ENCODE peak calls at places on chromosomes 2 and 18, in ten cellular contexts. P is aorta, M is heart left ventricle, W is OCI-LY7, U is cardiac muscle cell, D is A673, Y is stomach, I is Peyer's patch, V is fibroblast of lung, X is right atrium auricular region. N is an unnamed sample. For H3K36me3, the result is how much of the 10 kb centered on the place peaks cover.

GRCh38 chr2:134671498-134671897 is 47.3 kb downstream of the TMEM163 start:
- DNase-seq in P (no peak), M (no peak), W (no peak), U (no peak), D (no peak), Y (no peak), I (no peak), V (no peak), X (no peak), N (no peak)

GRCh38 chr18:30405038-30405437 is 637.5 kb downstream of the DSC3 start:
- DNase-seq in P (no peak), M (no peak), W (no peak), U (peak), D (no peak), Y (no peak), I (no peak), V (no peak), X (no peak), N (no peak)

GRCh38 chr2:1769703-1770422 is 25.5 kb upstream of the PXDN start:
- DNase-seq in P (peak), M (peak), W (peak), U (peak), D (peak), Y (peak), I (peak), V (peak), X (no peak), N (no peak)

GRCh38 chr2:42029639-42030195 is 18.1 kb upstream of the PKDCC start:
- DNase-seq in P (no peak), M (no peak), W (no peak), U (no peak), D (no peak), Y (no peak), I (no peak), V (no peak), X (no peak), N (no peak)

GRCh38 chr2:108194409-108195132 is 45.2 kb upstream of the SULT1C3 start:
- DNase-seq in P (no peak), M (no peak), W (no peak), U (peak), D (peak), Y (no peak), I (no peak), V (peak), X (no peak), N (no peak)

GRCh38 chr2:147182260-147182659 is 662.6 kb upstream of the ACVR2A start:
- DNase-seq in P (no peak), M (no peak), W (no peak), U (no peak), D (no peak), Y (peak), I (peak), V (no peak), X (no peak), N (no peak)

GRCh38 chr2:81327916-81328315 is 1023.4 kb upstream of the LRRTM1 start:
- DNase-seq in P (no peak), M (no peak), W (no peak), U (no peak), D (no peak), Y (no peak), I (no peak), V (no peak), X (no peak), N (no peak)

GRCh38 chr2:45452866-45453265 is 158.2 kb downstream of the SRBD1 start:
- DNase-seq in P (no peak), M (peak), W (no peak), U (no peak), D (peak), Y (no peak), I (no peak), V (peak), X (no peak), N (no peak)

GRCh38 chr2:112519506-112519905 is 22.8 kb upstream of the POLR1B start:
- DNase-seq in P (no peak), M (no peak), W (no peak), U (no peak), D (no peak), Y (no peak), I (no peak), V (no peak), X (no peak), N (no peak)

GRCh38 chr2:112520234-112520783 is 22.0 kb upstream of the POLR1B start:
- DNase-seq in P (no peak), M (no peak), W (no peak), U (no peak), D (peak), Y (no peak), I (no peak), V (no peak), X (no peak), N (no peak)

DNA sequence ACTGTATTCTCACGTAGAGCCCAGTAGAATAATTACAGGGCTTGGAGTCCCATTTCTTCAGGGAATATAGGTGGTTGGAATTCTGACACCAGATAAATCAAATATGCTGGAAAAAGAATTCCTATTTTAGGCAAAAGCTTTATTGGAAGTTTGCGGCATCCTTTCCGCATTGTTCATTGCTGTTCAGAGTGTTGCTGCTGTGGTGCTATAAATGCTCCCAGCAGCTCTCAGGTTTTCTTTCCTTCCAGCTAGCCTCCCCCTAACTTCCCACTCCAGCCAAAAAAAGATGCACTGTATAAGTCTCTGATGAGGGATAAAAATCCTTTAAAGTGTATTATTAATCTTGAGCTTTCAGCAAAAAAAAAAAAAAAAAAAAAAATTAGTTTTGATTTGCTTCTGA is 25.5 kb upstream of the POLR1B start:
- DNase-seq in P (no peak), M (no peak), W (no peak), U (no peak), D (no peak), Y (no peak), I (no peak), V (no peak), X (no peak), N (no peak)
- H3K36me3 ChIP-seq in P (under half), M (under half), W (half or more), U (under half), D (half or more), Y (half or more), I (under half), V (under half), X (under half), N (half or more)

GRCh38 chr2:197121255-197121654 is 189.3 kb downstream of the ANKRD44 start:
- DNase-seq in P (no peak), M (no peak), W (no peak), U (no peak), D (no peak), Y (no peak), I (no peak), V (no peak), X (no peak), N (no peak)
- H3K36me3 ChIP-seq in P (under half), M (under half), W (half or more), U (under half), D (under half), Y (under half), I (under half), V (under half), X (under half), N (under half)

GRCh38 chr18:13514558-13514957 is 211.8 kb downstream of the FAM210A start:
- DNase-seq in P (no peak), M (no peak), W (no peak), U (no peak), D (no peak), Y (no peak), I (no peak), V (no peak), X (no peak), N (no peak)
- H3K36me3 ChIP-seq in P (under half), M (under half), W (under half), U (under half), D (under half), Y (under half), I (under half), V (under half), X (under half), N (under half)

GRCh38 chr2:55408946-55409868 is 10.4 kb downstream of the CCDC88A start:
- DNase-seq in P (no peak), M (no peak), W (no peak), U (no peak), D (no peak), Y (no peak), I (no peak), V (no peak), X (no peak), N (no peak)

GRCh38 chr2:55403177-55403998 is 16.3 kb downstream of the CCDC88A start:
- DNase-seq in P (no peak), M (no peak), W (no peak), U (no peak), D (no peak), Y (no peak), I (no peak), V (no peak), X (no peak), N (no peak)

DNA sequence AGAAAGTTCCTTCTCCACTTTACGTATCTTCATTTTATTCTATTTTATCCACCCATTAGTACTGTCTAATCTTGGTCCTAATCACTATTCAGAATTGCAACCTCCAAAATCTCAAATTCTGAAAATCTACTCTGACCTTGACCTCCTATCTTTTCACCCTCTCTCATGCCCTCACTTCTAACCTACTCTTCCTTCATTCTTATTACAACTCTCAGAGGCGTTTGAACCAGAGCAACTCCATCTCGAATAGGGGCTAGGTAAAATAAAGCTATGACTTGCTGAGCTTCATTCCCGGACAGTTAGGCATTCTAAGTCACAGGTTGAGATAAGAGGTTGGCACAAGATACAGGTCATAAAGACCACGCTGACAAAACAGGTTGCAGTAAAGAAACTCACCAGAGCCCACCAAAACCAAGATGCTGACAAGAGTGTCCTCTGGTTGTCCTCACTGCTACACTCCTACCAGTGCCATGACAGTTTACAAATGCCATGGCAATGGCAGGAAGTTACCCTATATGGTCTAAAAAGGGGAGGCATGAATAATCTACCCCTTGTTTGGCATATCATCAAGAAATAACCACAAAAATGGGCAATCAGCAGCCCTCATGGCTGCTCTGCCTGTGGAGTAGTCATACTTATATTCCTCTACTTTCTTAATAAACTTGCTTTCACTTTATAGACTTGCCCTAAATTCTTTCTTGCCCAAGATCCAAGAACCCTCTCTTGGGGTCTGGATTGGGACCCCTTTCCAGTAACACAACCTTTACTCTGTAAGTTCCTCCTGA is 11.4 kb downstream of the CCDC88A start:
- DNase-seq in P (no peak), M (no peak), W (no peak), U (no peak), D (no peak), Y (no peak), I (no peak), V (peak), X (no peak), N (no peak)
- H3K36me3 ChIP-seq in P (under half), M (under half), W (half or more), U (under half), D (under half), Y (under half), I (under half), V (under half), X (under half), N (under half)

DNA sequence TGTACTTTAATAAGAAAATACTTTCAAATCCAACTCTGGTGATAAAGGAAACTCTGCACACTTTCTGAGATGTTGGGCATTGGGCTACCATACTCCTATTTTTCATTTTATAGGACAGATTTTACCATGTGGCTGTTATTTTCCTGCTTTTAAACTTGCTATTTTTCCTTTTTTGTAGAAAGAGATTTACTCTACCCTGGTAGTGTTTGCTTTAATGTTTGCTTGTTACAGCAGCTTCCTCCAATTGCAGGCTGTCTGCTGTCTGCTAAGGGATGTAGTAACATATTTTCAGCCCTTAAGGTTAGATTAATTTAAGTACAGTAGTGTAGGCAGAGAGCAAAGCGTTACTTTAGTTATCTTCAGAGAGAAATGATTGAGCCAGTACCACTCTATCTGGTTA is 38.6 kb downstream of the MARCHF7 start:
- DNase-seq in P (no peak), M (no peak), W (no peak), U (no peak), D (no peak), Y (no peak), I (no peak), V (no peak), X (no peak), N (no peak)
- H3K36me3 ChIP-seq in P (under half), M (under half), W (half or more), U (half or more), D (half or more), Y (half or more), I (half or more), V (under half), X (half or more), N (half or more)

N was measured in RWPE2.